ENCODE peak calls at places on chromosome 22, in ten cellular contexts. M, R, T, B, P, G, L, V, I and K are unnamed samples.

GRCh38 chr22:37215890-37216289 is 3.6 kb upstream of the SSTR3 start:
- DNase-seq in B (no peak), T (no peak), L (no peak), V (no peak), I (no peak), P (no peak), M (no peak), G (no peak), R (no peak), K (no peak)

GRCh38 chr22:31160328-31160978 is 471 bp downstream of the RNF185 start:
- DNase-seq in T (no peak), I (peak), B (no peak), P (no peak), L (no peak), R (no peak), M (peak), V (peak), G (no peak), K (no peak)

GRCh38 chr22:36351921-36352774 is 35.6 kb downstream of the MYH9 start:
- DNase-seq in G (no peak), V (no peak), T (no peak), P (no peak), L (no peak), B (no peak), I (no peak), M (no peak), R (no peak), K (no peak)

GRCh38 chr22:35746248-35746647 is 28.6 kb downstream of the APOL5 start:
- DNase-seq in B (no peak), R (no peak), T (no peak), P (no peak), M (no peak), L (no peak), G (no peak), I (no peak), V (peak), K (no peak)

GRCh38 chr22:28544431-28544868 is 135.2 kb downstream of the TTC28 start:
- DNase-seq in T (no peak), R (no peak), B (peak), L (no peak), P (no peak), V (peak), I (no peak), G (no peak), M (no peak), K (no peak)

GRCh38 chr22:36510384-36510783 is 3.5 kb upstream of the FOXRED2 start:
- DNase-seq in T (no peak), M (no peak), L (no peak), R (no peak), V (no peak), I (no peak), G (no peak), B (no peak), P (no peak), K (no peak)

GRCh38 chr22:30873086-30873650 is 95.4 kb downstream of the MORC2 start:
- DNase-seq in L (no peak), G (no peak), T (peak), V (no peak), M (no peak), P (peak), I (no peak), B (no peak), R (no peak), K (no peak)

GRCh38 chr22:38981005-38981658 is 1.0 kb upstream of the APOBEC3B start:
- DNase-seq in L (no peak), R (peak), P (no peak), B (peak), G (no peak), M (no peak), T (peak), I (no peak), V (peak), K (no peak)

GRCh38 chr22:50542416-50542927 is 3.2 kb upstream of the KLHDC7B start:
- DNase-seq in T (peak), M (no peak), G (no peak), V (no peak), B (no peak), I (no peak), R (no peak), P (peak), L (no peak), K (no peak)
- TF ChIP-seq CTCF in T (no peak), M (no peak), G (no peak), V (no peak), B (no peak), I (no peak), R (no peak), P (no peak), L (no peak), K (no peak)

DNA sequence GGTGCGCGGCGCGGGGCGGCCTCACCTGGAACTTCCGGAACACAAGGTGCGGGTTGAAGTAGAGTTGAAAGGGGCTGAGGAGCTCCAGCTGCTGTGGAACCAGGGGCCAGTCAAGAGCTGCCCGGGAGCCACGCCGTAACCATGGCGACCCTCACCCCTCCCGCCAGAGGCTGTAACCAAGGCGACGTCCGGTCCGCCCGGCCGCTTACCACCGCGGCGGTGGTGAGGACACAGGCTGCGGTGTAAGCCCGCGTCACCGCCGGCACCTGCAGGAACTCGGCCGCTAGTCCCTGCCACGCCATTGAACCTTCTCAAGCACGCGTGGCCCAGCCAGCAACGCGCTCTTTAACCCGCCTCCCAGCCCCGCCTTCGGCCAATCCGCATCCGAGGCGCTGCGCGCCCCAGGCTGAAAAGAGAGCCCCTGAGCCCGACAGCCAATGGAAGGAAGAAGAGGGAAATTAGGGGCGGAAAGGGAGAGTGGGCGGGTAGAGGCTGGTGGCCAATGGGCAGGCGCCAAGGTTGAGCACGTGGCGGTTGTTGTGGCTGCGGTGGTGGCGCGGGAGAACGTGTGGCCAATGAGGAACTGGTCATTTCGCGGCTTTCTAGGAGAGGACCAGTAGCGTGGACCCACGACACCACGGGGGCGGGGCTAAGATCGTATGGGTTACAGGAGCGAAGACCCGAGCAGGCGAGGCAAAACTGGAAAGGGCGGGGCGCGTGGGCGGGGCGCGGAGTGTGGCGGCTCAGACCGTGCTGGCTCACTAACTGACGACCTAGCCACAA is at the start of gene DERL3:
- DNase-seq in I (peak), R (peak), G (peak), M (peak), T (peak), L (peak), B (peak), V (peak), P (peak), K (peak)
- TF ChIP-seq CTCF in I (no peak), R (no peak), G (no peak), M (no peak), T (peak), L (no peak), B (no peak), V (no peak), P (no peak), K (no peak)

GRCh38 chr22:45550891-45551290 is 48.2 kb downstream of the FBLN1 start:
- DNase-seq in P (no peak), M (no peak), B (no peak), I (no peak), G (no peak), T (no peak), V (no peak), L (no peak), R (no peak), K (no peak)
- TF ChIP-seq CTCF in P (no peak), M (no peak), B (no peak), I (no peak), G (no peak), T (no peak), V (no peak), L (no peak), R (no peak), K (no peak)

GRCh38 chr22:44309137-44309536 is 3.6 kb downstream of the SHISAL1 start:
- DNase-seq in B (peak), T (peak), P (no peak), M (no peak), R (peak), I (peak), V (peak), G (no peak), L (peak), K (no peak)

GRCh38 chr22:44312766-44313165 is at the start of gene SHISAL1:
- DNase-seq in V (peak), P (no peak), R (no peak), B (no peak), T (peak), L (no peak), G (no peak), M (no peak), I (no peak), K (no peak)

GRCh38 chr22:44311855-44312170 is 938 bp downstream of the SHISAL1 start:
- DNase-seq in P (no peak), L (no peak), I (peak), V (peak), M (no peak), R (no peak), T (peak), B (no peak), G (no peak), K (no peak)

GRCh38 chr22:44309647-44310046 is 3.1 kb downstream of the SHISAL1 start:
- DNase-seq in I (no peak), M (no peak), P (no peak), V (peak), L (no peak), B (no peak), R (no peak), T (peak), G (no peak), K (no peak)

DNA sequence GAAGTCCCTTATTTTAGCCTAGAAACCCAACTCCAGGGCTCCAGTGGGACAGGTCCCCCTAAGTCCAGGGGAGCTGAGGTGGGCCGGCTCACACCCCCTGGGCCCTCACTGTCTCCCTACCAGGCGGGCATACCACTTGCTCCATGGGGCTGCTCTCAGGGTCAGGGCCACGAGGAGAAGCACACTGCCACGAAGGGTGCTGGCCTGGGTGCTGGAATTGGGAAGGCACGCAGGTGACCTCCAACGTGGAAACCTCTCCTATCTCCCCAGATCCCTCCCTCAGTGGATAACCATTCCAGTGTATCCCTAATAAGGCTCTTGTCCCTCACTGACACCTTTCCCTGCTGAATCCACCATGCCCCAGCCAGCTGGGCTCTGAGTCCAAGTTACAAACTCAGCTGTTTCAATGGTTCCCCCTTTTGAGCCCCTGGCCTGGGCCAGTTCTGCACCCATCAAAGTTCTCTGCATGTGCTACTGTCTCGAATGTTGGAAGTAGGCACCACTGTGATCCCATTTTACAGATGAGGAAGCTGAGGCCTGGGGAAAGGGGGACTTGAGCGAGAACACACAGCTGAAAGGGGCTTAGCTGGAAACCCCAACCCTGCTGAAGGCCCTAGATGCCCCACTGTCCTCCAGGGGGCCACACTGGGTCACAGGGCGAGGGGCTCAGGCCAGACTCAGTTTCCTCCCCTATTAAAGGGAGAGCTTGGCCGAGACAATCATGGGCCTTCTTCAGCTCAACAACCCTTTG is 1.5 kb downstream of the SHISAL1 start:
- DNase-seq in I (no peak), B (no peak), T (peak), M (no peak), G (no peak), P (no peak), R (no peak), V (no peak), L (no peak), K (no peak)
- TF ChIP-seq CTCF in I (no peak), B (no peak), T (no peak), M (no peak), G (no peak), P (no peak), R (no peak), V (no peak), L (no peak), K (no peak)

GRCh38 chr22:21660904-21661303 is 4.9 kb upstream of the PPIL2 start:
- DNase-seq in I (no peak), M (no peak), T (no peak), R (no peak), P (no peak), B (no peak), G (no peak), V (no peak), L (no peak), K (no peak)

GRCh38 chr22:21659864-21660525 is 5.8 kb upstream of the PPIL2 start:
- DNase-seq in M (no peak), R (no peak), T (no peak), L (no peak), G (no peak), B (no peak), P (no peak), V (no peak), I (no peak), K (no peak)

GRCh38 chr22:21661991-21662390 is 3.8 kb upstream of the PPIL2 start:
- DNase-seq in L (no peak), T (no peak), G (no peak), V (no peak), M (no peak), B (no peak), I (no peak), P (no peak), R (no peak), K (no peak)

GRCh38 chr22:21657020-21657360 is 8.8 kb upstream of the PPIL2 start:
- DNase-seq in L (no peak), P (no peak), B (no peak), G (no peak), T (no peak), I (no peak), V (no peak), R (no peak), M (no peak), K (no peak)

GRCh38 chr22:21657361-21658118 is 8.3 kb upstream of the PPIL2 start:
- DNase-seq in M (peak), V (peak), G (peak), I (peak), B (peak), P (peak), T (peak), L (no peak), R (peak), K (peak)
- TF ChIP-seq CTCF in M (peak), V (no peak), G (no peak), I (no peak), B (peak), P (peak), T (peak), L (no peak), R (no peak), K (peak)

GRCh38 chr22:22871536-22872278 is 15.9 kb upstream of the IGLL5 start:
- DNase-seq in L (no peak), P (no peak), T (no peak), R (no peak), G (no peak), M (peak), I (no peak), B (no peak), V (no peak), K (no peak)

GRCh38 chr22:22867996-22868715 is 19.5 kb upstream of the IGLL5 start:
- DNase-seq in G (no peak), T (no peak), M (no peak), P (no peak), L (no peak), V (no peak), I (no peak), R (no peak), B (no peak), K (no peak)

GRCh38 chr22:22866381-22867111 is 21.1 kb upstream of the IGLL5 start:
- DNase-seq in B (no peak), I (no peak), T (no peak), R (peak), G (no peak), V (no peak), M (no peak), L (no peak), P (no peak), K (no peak)

GRCh38 chr22:22872722-22873708 is 14.6 kb upstream of the IGLL5 start:
- DNase-seq in L (no peak), I (no peak), R (no peak), T (no peak), P (no peak), G (no peak), B (no peak), V (no peak), M (peak), K (no peak)

GRCh38 chr22:22870577-22871398 is 16.8 kb upstream of the IGLL5 start:
- DNase-seq in G (no peak), P (no peak), R (no peak), B (no peak), M (peak), V (no peak), T (no peak), L (no peak), I (no peak), K (no peak)
- TF ChIP-seq CTCF in G (peak), P (no peak), R (no peak), B (no peak), M (no peak), V (no peak), T (no peak), L (peak), I (no peak), K (peak)

GRCh38 chr22:40950888-40951794 is at the start of gene RBX1:
- DNase-seq in G (peak), L (peak), B (peak), M (peak), V (peak), T (peak), P (peak), R (peak), I (peak), K (peak)
- TF ChIP-seq CTCF in G (no peak), L (no peak), B (no peak), M (no peak), V (no peak), T (no peak), P (no peak), R (no peak), I (no peak), K (no peak)

GRCh38 chr22:27198518-27199035 is 541.2 kb downstream of the MIAT start:
- DNase-seq in L (no peak), V (no peak), B (no peak), G (no peak), P (no peak), I (no peak), R (no peak), T (no peak), M (no peak), K (no peak)

GRCh38 chr22:27195516-27195915 is 538.1 kb downstream of the MIAT start:
- DNase-seq in T (no peak), P (no peak), L (no peak), M (no peak), G (no peak), I (no peak), V (no peak), R (no peak), B (no peak), K (no peak)

GRCh38 chr22:27196483-27196882 is 539.1 kb downstream of the MIAT start:
- DNase-seq in B (no peak), L (no peak), M (no peak), V (no peak), T (no peak), I (no peak), G (no peak), P (no peak), R (no peak), K (no peak)

GRCh38 chr22:27197618-27198017 is 540.2 kb downstream of the MIAT start:
- DNase-seq in T (no peak), M (no peak), I (no peak), L (no peak), R (no peak), G (no peak), V (no peak), P (no peak), B (no peak), K (no peak)

GRCh38 chr22:27197071-27197470 is 539.7 kb downstream of the MIAT start:
- DNase-seq in R (no peak), B (no peak), I (no peak), M (no peak), T (no peak), V (no peak), G (no peak), L (no peak), P (no peak), K (no peak)
- TF ChIP-seq CTCF in R (no peak), B (no peak), I (no peak), M (no peak), T (no peak), V (no peak), G (no peak), L (no peak), P (no peak), K (no peak)

DNA sequence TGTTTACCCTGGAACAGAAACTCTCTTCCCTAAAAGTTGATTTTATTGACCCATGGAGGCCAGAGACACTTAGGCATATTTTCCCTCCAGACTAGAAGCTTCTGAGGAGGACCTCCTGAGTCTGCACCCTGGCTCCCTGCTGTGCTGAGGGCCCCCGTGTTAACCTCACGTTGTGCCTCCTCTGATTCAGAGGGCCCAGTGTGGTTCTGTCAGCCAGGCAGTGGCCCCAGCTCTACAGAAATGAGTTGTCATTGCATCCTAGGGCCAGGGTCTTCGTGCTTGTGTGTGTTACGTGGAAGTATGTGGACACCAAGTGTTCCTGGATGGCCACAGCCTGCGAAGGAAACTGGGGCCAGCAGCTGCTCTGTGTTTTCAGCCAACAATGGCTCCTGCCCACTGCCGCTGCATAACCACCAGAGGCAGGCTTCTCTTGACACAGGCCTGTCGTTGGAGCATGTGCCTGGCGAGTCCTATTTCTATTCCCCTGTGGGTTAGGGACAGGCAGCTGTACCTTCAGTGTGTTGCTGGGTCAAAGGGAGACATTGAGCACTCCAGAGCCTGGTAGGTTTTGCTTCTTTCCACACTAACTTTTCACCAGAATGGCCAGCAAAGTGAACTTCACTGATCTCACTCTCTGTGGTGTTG is 44.5 kb downstream of the MED15 start:
- DNase-seq in P (no peak), L (no peak), R (no peak), T (no peak), V (peak), B (no peak), M (peak), I (peak), G (no peak), K (no peak)
- TF ChIP-seq CTCF in P (peak), L (peak), R (peak), T (no peak), V (no peak), B (no peak), M (peak), I (peak), G (no peak), K (peak)